ENCODE peak calls at places on chromosomes 2 and 18, in eight cellular contexts. S, E, I, T, H, X, Q and Y are unnamed samples.

GRCh38 chr2:2256011-2256410 is 75.1 kb downstream of the MYT1L start:
- DNase-seq in I (no peak), T (no peak), S (no peak), H (no peak), E (no peak), Q (no peak), X (no peak), Y (no peak)

GRCh38 chr2:130346741-130347066 is 4.0 kb downstream of the IMP4 start:
- DNase-seq in T (no peak), I (no peak), S (no peak), X (no peak), Q (no peak), H (no peak), E (no peak), Y (no peak)

GRCh38 chr2:53786371-53787254 is at the start of the genes ASB3 and ERLEC1:
- DNase-seq in H (peak), I (peak), E (peak), Q (peak), X (peak), S (no peak), T (peak), Y (peak)

GRCh38 chr2:47221956-47222355 is 66.8 kb upstream of the STPG4 start:
- DNase-seq in T (no peak), Q (no peak), E (peak), S (no peak), X (peak), H (no peak), I (peak), Y (peak)

GRCh38 chr2:65329551-65329950 is 101.9 kb downstream of the ACTR2 start:
- DNase-seq in X (no peak), Q (no peak), I (no peak), T (no peak), S (no peak), E (no peak), H (no peak), Y (no peak)

GRCh38 chr18:26176134-26176533 is 42.5 kb downstream of the PSMA8 start:
- DNase-seq in Q (no peak), X (no peak), E (no peak), S (no peak), T (no peak), H (no peak), I (no peak), Y (no peak)

GRCh38 chr18:46332956-46333355 is 228.8 kb downstream of the HAUS1 start:
- DNase-seq in I (no peak), X (no peak), T (no peak), H (peak), E (no peak), Q (no peak), S (no peak), Y (no peak)

GRCh38 chr18:79554321-79554720 is 125.3 kb upstream of the CTDP1 start:
- DNase-seq in T (no peak), I (no peak), H (no peak), X (no peak), Q (no peak), E (no peak), S (no peak), Y (no peak)

GRCh38 chr18:23828426-23828825 is 139.2 kb downstream of the LAMA3 start:
- DNase-seq in I (peak), X (peak), H (no peak), T (no peak), S (no peak), Q (no peak), E (peak), Y (peak)

GRCh38 chr18:54671291-54671881 is 80.3 kb downstream of the DYNAP start:
- DNase-seq in S (no peak), Q (no peak), I (peak), E (peak), T (no peak), X (peak), H (peak), Y (peak)

GRCh38 chr2:240310645-240311044 is 124.8 kb upstream of the GPC1 start:
- DNase-seq in Q (no peak), X (no peak), T (no peak), I (no peak), S (no peak), E (no peak), H (no peak), Y (no peak)

GRCh38 chr2:183927367-183928355 is 670.7 kb upstream of the ZNF804A start:
- DNase-seq in S (no peak), T (no peak), H (no peak), E (no peak), X (peak), Q (no peak), I (peak), Y (peak)

GRCh38 chr18:70074091-70074490 is 126.4 kb upstream of the CD226 start:
- DNase-seq in E (no peak), T (no peak), S (no peak), I (peak), Q (no peak), H (no peak), X (no peak), Y (no peak)

GRCh38 chr2:28780496-28780895 is 28.9 kb downstream of the PPP1CB start:
- DNase-seq in H (no peak), T (no peak), Q (no peak), S (no peak), E (no peak), I (no peak), X (no peak), Y (no peak)

GRCh38 chr2:124320072-124320471 is 295.0 kb downstream of the CNTNAP5 start:
- DNase-seq in Q (no peak), X (no peak), H (no peak), E (no peak), S (no peak), I (no peak), T (no peak), Y (no peak)

GRCh38 chr2:109545828-109546713 is 67.7 kb downstream of the SEPTIN10 start:
- DNase-seq in E (peak), H (peak), Q (peak), I (peak), X (peak), S (no peak), T (no peak), Y (peak)

GRCh38 chr2:137797630-137798029 is 166.6 kb upstream of the HNMT start:
- DNase-seq in E (no peak), T (no peak), H (no peak), S (no peak), Q (no peak), X (no peak), I (no peak), Y (no peak)

DNA sequence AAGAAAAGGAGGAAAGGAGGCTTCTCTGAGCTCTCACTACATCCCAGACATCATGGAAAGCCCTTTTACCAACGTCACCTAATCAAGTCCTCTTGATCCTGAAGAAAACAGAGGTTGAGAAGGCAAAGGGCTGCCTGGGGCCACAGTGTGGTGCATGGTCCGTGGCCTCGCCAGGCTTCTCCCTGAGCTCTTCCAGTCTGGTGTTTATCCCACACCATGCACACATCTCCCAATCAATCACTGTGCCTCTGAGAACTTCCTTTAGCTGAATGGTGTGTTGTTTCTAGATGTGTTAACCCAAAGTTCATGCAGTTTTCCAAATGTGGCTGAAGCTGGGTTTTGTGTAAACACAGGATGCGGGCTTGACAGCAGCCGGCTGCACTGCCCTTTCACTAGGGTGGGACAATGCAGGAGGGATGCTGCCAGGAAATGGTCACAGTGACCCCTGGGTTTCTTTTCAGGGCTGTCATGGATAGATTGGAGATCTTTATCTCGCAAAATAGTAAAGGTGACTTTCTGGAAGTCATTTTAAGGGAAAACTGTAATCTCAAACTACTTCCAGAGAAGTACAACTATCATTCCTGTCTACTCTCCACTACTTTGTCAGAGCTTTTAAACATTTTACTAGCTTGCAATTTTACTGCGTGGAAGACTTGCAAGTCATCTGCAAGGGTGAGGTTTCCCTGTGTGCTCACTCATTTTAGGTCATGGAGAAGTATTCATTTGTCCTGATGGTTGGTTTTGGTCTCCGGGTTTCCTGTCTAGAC is 54.6 kb downstream of the IL1R2 start:
- DNase-seq in X (peak), S (no peak), E (no peak), H (no peak), Q (no peak), I (peak), T (no peak), Y (no peak)
- TF ChIP-seq CTCF in X (no peak), S (no peak), E (no peak), H (no peak), Q (no peak), I (no peak), T (no peak), Y (no peak)

GRCh38 chr2:43074592-43075053 is 151.8 kb downstream of the ZFP36L2 start:
- DNase-seq in X (no peak), H (no peak), S (no peak), T (no peak), E (no peak), I (no peak), Q (no peak), Y (no peak)
- TF ChIP-seq CTCF in X (no peak), H (no peak), S (no peak), T (no peak), E (no peak), I (no peak), Q (no peak), Y (no peak)

GRCh38 chr2:212537311-212538155 is 1.1 kb downstream of the ERBB4 start:
- DNase-seq in H (peak), Q (no peak), I (no peak), X (peak), E (no peak), T (no peak), S (no peak), Y (no peak)
- TF ChIP-seq CTCF in H (peak), Q (no peak), I (no peak), X (no peak), E (no peak), T (no peak), S (no peak), Y (no peak)

DNA sequence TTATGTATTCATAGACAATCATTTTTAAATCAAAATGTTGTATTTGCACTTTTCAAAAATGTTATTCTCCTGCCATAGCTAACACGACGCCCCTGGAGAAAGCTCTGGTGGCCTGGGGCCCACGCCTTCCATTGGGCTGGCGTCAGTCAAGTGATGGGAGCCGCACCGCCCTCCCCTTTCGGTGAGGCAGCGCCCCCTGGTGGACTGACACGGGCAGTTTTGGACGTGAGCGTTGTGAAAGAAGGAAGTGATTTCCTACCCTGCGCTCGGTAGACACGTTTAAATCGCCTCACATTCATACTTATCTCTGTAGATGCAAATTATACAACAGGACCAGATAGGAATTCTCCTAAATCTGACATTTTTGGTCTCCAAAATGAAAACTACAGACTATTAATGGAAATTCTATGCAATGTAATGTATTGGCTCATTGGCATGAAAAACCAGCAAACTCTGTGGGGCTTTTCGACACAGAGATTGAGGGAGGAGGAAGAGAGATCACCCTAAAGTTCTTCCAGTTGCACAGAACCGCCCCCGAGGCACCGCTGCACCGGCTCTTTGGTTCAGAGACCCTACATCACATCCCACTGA is 326.2 kb upstream of the SOX11 start:
- DNase-seq in X (peak), Q (no peak), E (no peak), H (peak), S (no peak), I (peak), T (no peak), Y (peak)
- TF ChIP-seq CTCF in X (peak), Q (no peak), E (no peak), H (peak), S (peak), I (peak), T (peak), Y (peak)

GRCh38 chr2:8803658-8804379 is 33.6 kb downstream of the KIDINS220 start:
- DNase-seq in X (peak), Q (no peak), E (peak), H (no peak), S (peak), T (peak), I (peak), Y (peak)
- TF ChIP-seq CTCF in X (peak), Q (no peak), E (no peak), H (no peak), S (peak), T (no peak), I (peak), Y (no peak)

DNA sequence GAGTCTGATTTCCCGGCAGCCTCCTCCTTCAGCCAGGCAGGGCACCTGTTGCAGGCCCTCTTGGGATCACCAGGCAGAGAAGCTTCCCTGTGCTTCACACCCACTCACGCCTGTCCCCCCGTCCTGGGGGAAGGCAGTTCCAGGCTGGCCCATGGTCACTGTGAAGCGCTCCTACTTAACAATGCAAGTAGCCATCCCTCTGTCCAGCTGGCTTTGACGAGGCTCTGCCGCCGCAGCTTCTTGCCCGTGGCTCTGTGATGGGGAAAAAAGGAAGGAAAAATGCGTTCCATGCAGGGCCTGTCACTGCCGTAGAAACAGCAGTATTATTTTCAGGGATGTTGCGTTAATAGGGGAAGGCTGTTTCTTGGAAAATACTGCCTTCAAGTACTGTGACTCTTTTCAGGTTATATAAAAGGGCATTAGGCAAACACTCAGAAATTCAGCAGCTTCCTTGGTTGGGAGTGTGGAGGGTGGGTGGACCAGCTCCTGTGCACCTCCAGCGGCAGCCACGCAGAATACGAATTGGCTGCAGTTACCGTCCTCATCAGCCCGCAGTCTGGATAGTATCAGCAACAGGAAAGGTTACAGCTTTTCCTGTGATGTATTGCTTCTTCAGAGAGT is 232.3 kb downstream of the KLHL29 start:
- DNase-seq in Q (no peak), I (peak), X (peak), E (peak), T (peak), H (no peak), S (no peak), Y (no peak)
- TF ChIP-seq CTCF in Q (no peak), I (peak), X (peak), E (peak), T (peak), H (no peak), S (no peak), Y (no peak)

GRCh38 chr2:105287692-105288091 is 41.8 kb downstream of the TGFBRAP1 start:
- DNase-seq in H (peak), X (peak), S (no peak), E (peak), I (peak), Q (no peak), T (no peak), Y (peak)
- TF ChIP-seq CTCF in H (peak), X (peak), S (peak), E (peak), I (peak), Q (peak), T (peak), Y (no peak)

GRCh38 chr18:63511285-63511684 is 30.9 kb upstream of the SERPINB12 start:
- DNase-seq in S (no peak), E (peak), Q (no peak), X (peak), H (peak), T (peak), I (peak), Y (peak)

GRCh38 chr18:63514326-63514725 is 27.8 kb upstream of the SERPINB12 start:
- DNase-seq in T (no peak), H (no peak), X (no peak), I (no peak), Q (no peak), E (no peak), S (no peak), Y (no peak)

GRCh38 chr18:63515799-63516198 is 26.4 kb upstream of the SERPINB12 start:
- DNase-seq in X (no peak), I (no peak), Q (no peak), E (no peak), S (no peak), H (no peak), T (no peak), Y (no peak)

GRCh38 chr18:63518178-63519012 is 23.8 kb upstream of the SERPINB12 start:
- DNase-seq in S (no peak), H (peak), E (peak), I (peak), Q (peak), X (peak), T (peak), Y (peak)

DNA sequence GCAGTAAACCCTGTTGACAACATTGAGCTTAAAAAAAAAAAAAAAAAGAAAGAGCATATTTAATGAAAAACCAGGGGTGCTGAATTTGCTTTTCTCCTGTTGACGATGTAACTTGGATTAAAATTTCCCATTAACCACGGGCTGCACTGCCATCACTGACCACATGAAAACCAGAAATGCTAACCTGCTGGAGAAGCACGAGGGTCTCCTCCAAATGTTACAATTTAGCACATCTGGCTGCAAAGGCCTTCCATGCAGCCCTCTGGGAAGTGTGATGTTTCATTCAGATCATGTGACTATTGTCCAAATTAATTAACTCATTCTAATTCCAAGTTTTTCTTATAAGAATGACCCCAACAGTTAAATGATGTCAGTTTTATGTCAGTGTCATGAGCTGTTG is 26.9 kb upstream of the SERPINB12 start:
- DNase-seq in X (no peak), S (no peak), T (no peak), H (peak), I (no peak), E (no peak), Q (no peak), Y (no peak)
- TF ChIP-seq CTCF in X (peak), S (no peak), T (peak), H (peak), I (peak), E (peak), Q (no peak), Y (peak)